ENCODE peak calls at places on chromosome 21, in six cellular contexts. One of them, this sample, is unnamed.

GRCh38 chr21:18114735-18115134 is 129.9 kb upstream of the CHODL start:
- DNase-seq in neural progenitor cell: no peak
- DNase-seq in WERI-Rb-1: no peak
- DNase-seq in tibial artery: no peak
- DNase-seq in mammary epithelial cell: no peak
- DNase-seq in CD8-positive, alpha-beta T cell: no peak
- DNase-seq in this sample: no peak

GRCh38 chr21:42120056-42120903 is 49.2 kb downstream of the UMODL1 start:
- DNase-seq in neural progenitor cell: no peak
- DNase-seq in WERI-Rb-1: no peak
- DNase-seq in tibial artery: no peak
- DNase-seq in mammary epithelial cell: peak
- DNase-seq in CD8-positive, alpha-beta T cell: no peak
- DNase-seq in this sample: no peak

GRCh38 chr21:29938968-29939858 is 583 bp downstream of the GRIK1 start:
- DNase-seq in neural progenitor cell: peak
- DNase-seq in WERI-Rb-1: peak
- DNase-seq in tibial artery: no peak
- DNase-seq in mammary epithelial cell: no peak
- DNase-seq in CD8-positive, alpha-beta T cell: no peak
- DNase-seq in this sample: no peak

GRCh38 chr21:25638634-25639166 is 358 bp upstream of the JAM2 start:
- DNase-seq in neural progenitor cell: no peak
- DNase-seq in WERI-Rb-1: no peak
- DNase-seq in tibial artery: no peak
- DNase-seq in mammary epithelial cell: no peak
- DNase-seq in CD8-positive, alpha-beta T cell: no peak
- DNase-seq in this sample: no peak

GRCh38 chr21:18244721-18245486 is at the start of gene CHODL:
- DNase-seq in neural progenitor cell: peak
- DNase-seq in WERI-Rb-1: peak
- DNase-seq in tibial artery: peak
- DNase-seq in mammary epithelial cell: no peak
- DNase-seq in CD8-positive, alpha-beta T cell: no peak
- DNase-seq in this sample: no peak

GRCh38 chr21:45797338-45797737 is 153.8 kb downstream of the PCBP3 start:
- DNase-seq in neural progenitor cell: no peak
- DNase-seq in WERI-Rb-1: no peak
- DNase-seq in tibial artery: no peak
- DNase-seq in mammary epithelial cell: no peak
- DNase-seq in CD8-positive, alpha-beta T cell: no peak
- DNase-seq in this sample: no peak

GRCh38 chr21:17370263-17370662 is 142.6 kb upstream of the CXADR start:
- DNase-seq in neural progenitor cell: no peak
- DNase-seq in WERI-Rb-1: no peak
- DNase-seq in tibial artery: no peak
- DNase-seq in mammary epithelial cell: peak
- DNase-seq in CD8-positive, alpha-beta T cell: no peak
- DNase-seq in this sample: no peak

GRCh38 chr21:45259206-45259795 is 28.4 kb downstream of the POFUT2 start:
- DNase-seq in neural progenitor cell: no peak
- DNase-seq in WERI-Rb-1: no peak
- DNase-seq in tibial artery: peak
- DNase-seq in mammary epithelial cell: no peak
- DNase-seq in CD8-positive, alpha-beta T cell: no peak
- DNase-seq in this sample: no peak

GRCh38 chr21:35386491-35387079 is 337.5 kb upstream of the RUNX1 start:
- DNase-seq in neural progenitor cell: no peak
- DNase-seq in WERI-Rb-1: no peak
- DNase-seq in tibial artery: no peak
- DNase-seq in mammary epithelial cell: no peak
- DNase-seq in CD8-positive, alpha-beta T cell: no peak
- DNase-seq in this sample: no peak

GRCh38 chr21:34782666-34783365 is 114.0 kb downstream of the CLIC6 start:
- DNase-seq in neural progenitor cell: no peak
- DNase-seq in WERI-Rb-1: no peak
- DNase-seq in tibial artery: no peak
- DNase-seq in mammary epithelial cell: no peak
- DNase-seq in CD8-positive, alpha-beta T cell: no peak
- DNase-seq in this sample: no peak

DNA sequence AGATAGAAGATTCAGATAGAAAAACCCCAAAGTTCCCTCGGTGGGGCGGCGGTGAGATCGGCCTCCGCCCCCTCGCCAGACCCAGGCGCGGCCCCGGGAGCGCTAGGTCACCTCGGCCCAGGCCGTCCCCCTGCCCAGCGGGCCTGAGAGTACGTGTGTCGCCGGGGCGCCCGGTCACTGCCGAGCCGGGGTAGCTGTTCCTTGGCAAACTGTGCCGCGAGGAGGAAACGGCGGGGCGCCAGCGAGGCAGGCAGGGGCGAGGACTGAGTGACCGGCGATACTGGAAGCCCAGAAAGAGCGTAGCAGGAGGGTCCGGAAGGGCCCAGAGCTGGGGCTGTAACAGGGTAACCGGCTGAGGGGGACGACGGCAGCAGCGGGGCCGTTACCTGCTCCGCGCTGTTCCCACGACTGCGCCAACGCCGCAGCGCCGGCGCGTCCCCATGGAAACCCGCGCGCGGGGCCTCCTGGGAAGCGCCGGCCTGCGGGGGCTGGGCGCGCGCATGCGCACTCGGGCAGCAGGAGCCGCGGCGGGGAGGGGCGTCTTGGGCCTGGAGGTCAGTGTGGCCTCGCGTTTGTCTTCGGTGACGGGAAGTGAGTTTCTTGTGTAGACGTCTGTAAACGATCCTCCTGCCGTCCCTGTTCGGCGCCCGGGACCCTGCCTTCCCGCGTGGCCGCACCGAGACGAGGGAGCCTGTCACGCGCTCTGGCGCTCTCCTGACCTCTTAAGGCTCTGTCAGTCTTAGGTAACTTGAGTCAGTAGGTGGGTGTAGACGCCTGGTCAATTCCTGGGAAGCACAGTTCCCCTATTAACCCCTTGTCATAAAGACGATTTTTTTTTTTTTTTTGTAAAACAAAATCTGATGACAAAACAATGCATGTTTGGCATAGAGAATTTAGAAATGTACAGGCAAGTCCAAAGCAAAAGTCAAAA is at the start of gene LCA5L:
- DNase-seq in neural progenitor cell: peak
- DNase-seq in WERI-Rb-1: peak
- DNase-seq in tibial artery: peak
- DNase-seq in mammary epithelial cell: peak
- DNase-seq in CD8-positive, alpha-beta T cell: peak
- DNase-seq in this sample: no peak
- TF ChIP-seq CTCF in neural progenitor cell: no peak
- TF ChIP-seq CTCF in WERI-Rb-1: peak
- TF ChIP-seq CTCF in tibial artery: no peak
- TF ChIP-seq CTCF in mammary epithelial cell: no peak
- TF ChIP-seq CTCF in CD8-positive, alpha-beta T cell: no peak
- TF ChIP-seq CTCF in this sample: no peak

DNA sequence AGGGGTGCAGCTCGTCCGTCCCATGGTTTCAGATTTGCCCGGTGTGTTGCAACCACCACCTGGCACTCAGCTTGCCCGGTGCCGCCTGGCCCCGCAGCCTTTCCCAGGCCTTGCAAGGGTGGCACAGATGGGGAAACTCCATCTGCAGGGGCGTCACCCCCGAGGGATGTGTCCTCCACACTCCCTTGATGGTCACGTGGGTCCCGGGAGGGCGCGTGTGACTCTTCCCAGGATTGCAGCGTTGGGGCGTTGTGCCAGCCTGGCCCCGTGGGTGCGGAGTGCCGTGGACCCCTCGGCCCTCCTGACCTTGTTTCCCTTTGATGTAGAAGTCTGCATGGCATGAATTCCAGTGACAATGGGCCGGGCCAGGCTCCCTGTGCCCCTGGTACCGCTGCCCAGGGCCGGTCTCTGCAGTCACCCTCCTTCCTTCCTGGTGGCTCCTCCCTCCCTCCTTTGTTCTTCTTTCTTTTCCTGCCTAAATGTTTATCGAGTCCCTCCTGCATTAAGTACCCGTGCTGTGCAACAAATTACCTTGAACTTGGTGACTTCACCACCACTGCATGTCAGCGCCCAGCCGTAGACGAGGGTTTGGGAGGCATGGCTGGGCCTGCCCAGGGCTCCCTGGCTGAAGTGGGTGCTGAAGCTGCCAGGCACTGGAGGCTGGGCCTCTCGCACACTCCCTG is 22.9 kb downstream of the RRP1 start:
- DNase-seq in neural progenitor cell: no peak
- DNase-seq in WERI-Rb-1: no peak
- DNase-seq in tibial artery: peak
- DNase-seq in mammary epithelial cell: peak
- DNase-seq in CD8-positive, alpha-beta T cell: no peak
- DNase-seq in this sample: no peak
- H3K4me3 ChIP-seq in neural progenitor cell: no peak
- H3K4me3 ChIP-seq in WERI-Rb-1: no peak
- H3K4me3 ChIP-seq in tibial artery: peak
- H3K4me3 ChIP-seq in mammary epithelial cell: peak
- H3K4me3 ChIP-seq in CD8-positive, alpha-beta T cell: no peak
- H3K4me3 ChIP-seq in this sample: no peak

DNA sequence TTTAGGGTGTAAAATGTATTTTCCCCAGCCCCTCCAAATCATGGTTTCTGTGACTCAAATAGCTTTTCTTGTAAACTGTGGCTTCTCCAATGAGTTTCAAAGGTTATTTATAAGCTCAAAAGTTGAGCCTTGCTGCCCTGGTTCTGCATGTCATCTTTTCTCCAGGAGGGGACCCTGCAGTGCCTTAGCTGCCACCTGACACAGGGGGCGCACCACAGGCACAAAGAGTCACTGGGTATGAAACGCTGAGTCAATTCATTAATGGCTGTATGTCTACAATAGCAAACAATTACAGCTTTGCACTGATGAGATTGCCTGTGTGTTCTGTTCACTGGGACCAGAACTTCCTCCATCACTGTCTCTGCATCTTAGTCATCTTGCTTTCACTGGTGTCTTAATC is 100.8 kb downstream of the PCP4 start:
- DNase-seq in neural progenitor cell: no peak
- DNase-seq in WERI-Rb-1: no peak
- DNase-seq in tibial artery: no peak
- DNase-seq in mammary epithelial cell: no peak
- DNase-seq in CD8-positive, alpha-beta T cell: no peak
- DNase-seq in this sample: no peak
- TF ChIP-seq CTCF in neural progenitor cell: peak
- TF ChIP-seq CTCF in WERI-Rb-1: peak
- TF ChIP-seq CTCF in tibial artery: no peak
- TF ChIP-seq CTCF in mammary epithelial cell: no peak
- TF ChIP-seq CTCF in CD8-positive, alpha-beta T cell: no peak
- TF ChIP-seq CTCF in this sample: no peak

GRCh38 chr21:38496224-38496623 is 2.1 kb downstream of the ERG start:
- DNase-seq in neural progenitor cell: no peak
- DNase-seq in WERI-Rb-1: no peak
- DNase-seq in tibial artery: no peak
- DNase-seq in mammary epithelial cell: no peak
- DNase-seq in CD8-positive, alpha-beta T cell: no peak
- DNase-seq in this sample: no peak
- H3K4me3 ChIP-seq in neural progenitor cell: no peak
- H3K4me3 ChIP-seq in WERI-Rb-1: no peak
- H3K4me3 ChIP-seq in tibial artery: peak
- H3K4me3 ChIP-seq in mammary epithelial cell: no peak
- H3K4me3 ChIP-seq in CD8-positive, alpha-beta T cell: no peak
- H3K4me3 ChIP-seq in this sample: no peak

GRCh38 chr21:33286076-33286475 is 19.9 kb downstream of the IL10RB start:
- DNase-seq in neural progenitor cell: no peak
- DNase-seq in WERI-Rb-1: no peak
- DNase-seq in tibial artery: no peak
- DNase-seq in mammary epithelial cell: no peak
- DNase-seq in CD8-positive, alpha-beta T cell: no peak
- DNase-seq in this sample: no peak
- TF ChIP-seq CTCF in neural progenitor cell: no peak
- TF ChIP-seq CTCF in WERI-Rb-1: no peak
- TF ChIP-seq CTCF in tibial artery: no peak
- TF ChIP-seq CTCF in mammary epithelial cell: no peak
- TF ChIP-seq CTCF in CD8-positive, alpha-beta T cell: no peak
- TF ChIP-seq CTCF in this sample: no peak

GRCh38 chr21:27569831-27570230 is 602.9 kb upstream of the ADAMTS5 start:
- DNase-seq in neural progenitor cell: no peak
- DNase-seq in WERI-Rb-1: no peak
- DNase-seq in tibial artery: no peak
- DNase-seq in mammary epithelial cell: no peak
- DNase-seq in CD8-positive, alpha-beta T cell: no peak
- DNase-seq in this sample: no peak

GRCh38 chr21:27569091-27569490 is 602.2 kb upstream of the ADAMTS5 start:
- DNase-seq in neural progenitor cell: no peak
- DNase-seq in WERI-Rb-1: no peak
- DNase-seq in tibial artery: no peak
- DNase-seq in mammary epithelial cell: no peak
- DNase-seq in CD8-positive, alpha-beta T cell: no peak
- DNase-seq in this sample: no peak

GRCh38 chr21:27572681-27573080 is 605.8 kb upstream of the ADAMTS5 start:
- DNase-seq in neural progenitor cell: no peak
- DNase-seq in WERI-Rb-1: no peak
- DNase-seq in tibial artery: no peak
- DNase-seq in mammary epithelial cell: peak
- DNase-seq in CD8-positive, alpha-beta T cell: no peak
- DNase-seq in this sample: no peak

GRCh38 chr21:27571706-27572105 is 604.8 kb upstream of the ADAMTS5 start:
- DNase-seq in neural progenitor cell: no peak
- DNase-seq in WERI-Rb-1: no peak
- DNase-seq in tibial artery: no peak
- DNase-seq in mammary epithelial cell: peak
- DNase-seq in CD8-positive, alpha-beta T cell: no peak
- DNase-seq in this sample: peak

GRCh38 chr21:27570306-27570868 is 603.5 kb upstream of the ADAMTS5 start:
- DNase-seq in neural progenitor cell: no peak
- DNase-seq in WERI-Rb-1: no peak
- DNase-seq in tibial artery: peak
- DNase-seq in mammary epithelial cell: peak
- DNase-seq in CD8-positive, alpha-beta T cell: no peak
- DNase-seq in this sample: peak
- H3K4me3 ChIP-seq in neural progenitor cell: no peak
- H3K4me3 ChIP-seq in WERI-Rb-1: no peak
- H3K4me3 ChIP-seq in tibial artery: no peak
- H3K4me3 ChIP-seq in mammary epithelial cell: no peak
- H3K4me3 ChIP-seq in CD8-positive, alpha-beta T cell: no peak
- H3K4me3 ChIP-seq in this sample: no peak

This sample was measured in retinal pigment epithelial cell.